ENCODE peak calls at places on chromosomes 11 and 22, in six cellular contexts. C is tibial nerve, Z is nephron progenitor cell, S is Calu3, T is cardiac fibroblast, N is brain microvascular endothelial cell. K is an unnamed sample.
A peak's percentile ranks its signal among the peaks of the same experiment; 100 is the strongest.

GRCh38 chr22:20066617-20067383 is 13.2 kb upstream of the DGCR8 start:
- DNase-seq in S (no peak), T (no peak), N (no peak), C (no peak), Z (no peak), K (no peak)

GRCh38 chr11:14981507-14981906 is 9.4 kb upstream of the CALCA start:
- DNase-seq in Z (no peak), T (no peak), N (no peak), C (no peak), S (no peak), K (peak; percentile 91)

GRCh38 chr11:10669258-10670033 is 24.1 kb downstream of the IRAG1 start:
- DNase-seq in N (peak; percentile 66), Z (peak; percentile 23), S (no peak), T (peak; percentile 45), C (no peak), K (no peak)

GRCh38 chr11:75270896-75271415 is 30.4 kb downstream of the TPBGL start:
- DNase-seq in Z (no peak), N (no peak), S (no peak), C (no peak), T (peak; percentile 36), K (no peak)

GRCh38 chr11:130545449-130546072 is 97.1 kb downstream of the ADAMTS15 start:
- DNase-seq in S (no peak), T (no peak), Z (no peak), C (no peak), N (no peak), K (no peak)

GRCh38 chr11:81071641-81072040 is 1630.8 kb upstream of the TENM4 start:
- DNase-seq in T (no peak), N (no peak), Z (no peak), C (no peak), S (no peak), K (no peak)

GRCh38 chr22:19710020-19710768 is 4.1 kb upstream of the SEPTIN5 start:
- DNase-seq in Z (peak; percentile 2), T (no peak), S (no peak), N (no peak), C (no peak), K (no peak)

GRCh38 chr11:114229062-114229450 is 67.1 kb upstream of the NNMT start:
- DNase-seq in T (no peak), N (no peak), S (no peak), C (no peak), Z (no peak), K (peak; percentile 27)

GRCh38 chr22:43183496-43184263 is 3.3 kb downstream of the TTLL12 start:
- DNase-seq in S (no peak), C (no peak), T (peak; percentile 90), Z (no peak), N (peak; percentile 28), K (peak; percentile 69)

GRCh38 chr11:116415095-116415494 is 357.7 kb downstream of the BUD13 start:
- DNase-seq in S (no peak), T (no peak), N (no peak), C (no peak), Z (no peak), K (no peak)

GRCh38 chr22:49983148-49984042 is 22.8 kb downstream of the PIM3 start:
- DNase-seq in S (no peak), C (no peak), Z (peak; percentile 59), N (no peak), T (no peak), K (no peak)
- TF ChIP-seq CTCF in S (peak; percentile 63), C (no peak), Z (peak; percentile 55), N (peak; percentile 35), T (peak; percentile 13), K (peak; percentile 43)

GRCh38 chr11:88626216-88626615 is 288.7 kb upstream of the CTSC start:
- DNase-seq in Z (no peak), S (no peak), C (no peak), T (no peak), N (no peak), K (no peak)
- TF ChIP-seq CTCF in Z (no peak), S (no peak), C (no peak), T (no peak), N (no peak), K (no peak)

DNA sequence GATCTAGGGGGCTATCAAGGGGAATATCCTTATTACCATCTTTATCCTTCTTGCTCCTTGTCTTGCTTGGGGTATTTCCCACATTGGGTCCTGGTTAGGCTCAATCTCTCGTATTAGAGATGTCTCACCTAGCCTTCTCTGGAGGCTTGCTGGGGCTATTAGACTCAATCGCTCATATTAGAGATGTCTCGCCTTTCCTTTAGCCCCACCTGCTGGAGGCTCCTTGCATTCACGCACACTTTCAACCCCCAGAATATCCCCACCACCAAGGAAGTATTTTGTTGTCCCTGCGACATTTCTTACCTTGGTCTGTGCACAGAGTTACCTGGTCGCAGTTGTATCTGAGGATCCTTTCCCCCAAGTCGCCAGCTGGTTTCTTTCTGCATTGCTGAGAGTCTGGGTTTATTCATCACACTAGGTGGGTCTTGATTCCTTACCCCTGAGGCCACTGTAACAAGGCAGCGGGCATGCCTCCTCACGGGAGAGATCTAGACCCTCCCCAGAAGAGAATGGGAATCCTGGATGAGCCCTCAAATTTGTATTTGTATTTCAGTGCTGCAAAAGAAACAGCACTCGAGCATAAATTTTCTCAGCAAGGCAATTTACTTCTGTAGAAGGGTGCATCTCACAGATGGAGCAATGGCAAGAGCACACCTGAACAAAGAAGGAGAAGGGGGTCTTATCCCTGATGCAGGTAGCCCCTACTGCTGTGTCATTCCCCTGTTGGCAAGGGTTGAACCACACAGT is 15.9 kb upstream of the HYLS1 start:
- DNase-seq in Z (peak; percentile 66), N (peak; percentile 25), C (no peak), S (peak; percentile 20), T (peak; percentile 60), K (peak; percentile 2)
- TF ChIP-seq CTCF in Z (peak; percentile 62), N (peak; percentile 75), C (no peak), S (no peak), T (peak; percentile 72), K (peak; percentile 76)

DNA sequence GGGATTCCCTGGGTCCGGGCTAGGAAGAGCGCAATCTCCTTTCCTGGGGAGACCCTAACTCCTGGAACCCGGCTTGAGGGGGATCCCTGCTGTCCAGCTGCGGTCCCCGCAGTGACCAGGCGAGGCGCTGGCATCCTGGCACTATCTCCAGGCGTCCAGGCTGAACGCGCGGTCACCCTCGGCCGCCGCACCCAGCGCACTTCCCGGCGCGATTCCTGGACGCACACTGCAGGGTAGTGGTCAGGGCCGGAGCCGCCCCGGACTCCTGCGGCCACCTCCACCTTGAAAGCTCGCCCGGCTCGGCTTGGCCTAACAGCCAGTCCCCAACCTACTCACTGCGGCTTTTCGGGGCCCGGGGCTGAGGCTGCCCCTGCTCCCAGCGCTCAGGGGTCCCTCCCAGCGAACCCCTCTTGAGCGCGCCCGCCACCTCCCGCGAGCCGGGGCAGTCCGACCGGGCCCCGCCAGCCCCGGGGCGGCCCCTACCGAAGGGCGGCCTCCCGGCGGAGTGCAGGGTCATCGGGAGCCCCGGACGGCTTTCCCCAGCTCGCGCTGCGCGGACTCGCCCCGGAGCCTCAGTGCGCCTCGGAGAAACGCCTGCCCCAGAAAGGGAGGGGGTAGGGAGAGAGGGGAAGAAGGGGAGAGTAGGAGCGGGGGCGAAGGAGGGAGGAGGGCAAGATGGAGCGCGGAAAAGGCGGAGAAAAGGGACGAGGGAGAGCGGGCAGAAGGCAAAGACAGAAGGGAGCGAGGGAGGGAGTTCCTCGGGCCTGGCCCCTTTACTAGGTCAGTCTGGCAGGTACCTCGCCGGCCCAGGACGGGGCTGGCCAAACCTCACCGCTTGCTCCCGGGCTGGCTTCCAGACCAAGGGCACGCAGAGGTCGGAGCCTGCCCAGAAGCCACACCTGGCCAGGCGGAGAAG is 1.0 kb downstream of the POU2AF3 start:
- DNase-seq in T (peak; percentile 25), N (peak; percentile 11), C (peak; percentile 49), Z (peak; percentile 78), S (peak; percentile 76), K (no peak)
- TF ChIP-seq CTCF in T (peak; percentile 52), N (peak; percentile 58), C (peak; percentile 78), Z (peak; percentile 59), S (peak; percentile 54), K (peak; percentile 61)

DNA sequence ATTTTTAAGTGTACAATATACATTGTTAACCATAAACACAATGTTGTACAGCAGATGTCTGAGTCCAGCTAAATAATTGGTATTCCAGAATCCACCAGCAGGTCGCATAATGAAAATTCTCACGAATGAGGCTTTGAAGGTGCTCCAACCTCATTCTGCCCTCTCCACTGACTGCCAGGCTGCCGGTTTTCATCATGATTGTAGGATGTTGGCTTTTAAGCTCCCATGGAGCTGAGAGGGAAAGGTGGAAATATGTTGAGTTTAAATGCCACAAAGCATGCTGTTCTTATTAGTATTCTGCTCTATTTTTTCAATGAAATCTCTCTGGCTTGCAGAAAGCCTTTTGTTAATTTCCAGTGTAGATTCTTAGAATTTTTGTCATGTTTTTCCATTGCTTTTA is 337.2 kb upstream of the DDI1 start:
- DNase-seq in C (no peak), Z (no peak), N (no peak), S (no peak), T (no peak), K (peak; percentile 15)
- TF ChIP-seq CTCF in C (no peak), Z (no peak), N (peak; percentile 34), S (no peak), T (no peak), K (peak; percentile 29)

GRCh38 chr22:26170795-26171194 is 1.5 kb downstream of the SEZ6L start:
- DNase-seq in Z (peak; percentile 88), T (no peak), C (no peak), N (no peak), S (no peak), K (no peak)
- TF ChIP-seq CTCF in Z (peak; percentile 37), T (no peak), C (no peak), N (no peak), S (no peak), K (no peak)

DNA sequence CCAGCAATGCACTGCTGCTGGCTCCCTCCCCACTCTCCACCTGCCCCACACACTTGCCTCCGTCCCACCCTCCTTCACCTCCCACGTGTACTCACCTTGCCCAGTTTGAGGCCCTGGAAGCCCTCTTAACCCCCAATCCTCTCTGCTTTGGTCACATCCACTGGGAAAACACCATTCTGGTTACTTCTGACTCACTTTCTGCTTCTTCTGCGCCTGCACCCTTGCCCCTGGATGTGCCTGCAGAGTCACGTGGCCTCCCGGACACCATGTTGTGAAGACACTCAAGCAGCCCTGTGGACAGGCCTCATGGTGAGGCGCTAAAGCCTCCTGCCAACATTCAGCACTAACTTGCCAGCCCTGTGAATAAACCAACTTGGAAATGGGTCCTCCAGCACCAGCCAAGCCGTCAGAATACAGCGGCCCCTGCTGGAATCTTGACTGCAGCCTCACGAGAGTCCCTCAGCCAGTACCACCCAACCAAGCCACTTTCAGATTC is 2.6 kb upstream of the NAALADL1 start:
- DNase-seq in C (no peak), T (peak; percentile 26), N (no peak), S (no peak), Z (no peak), K (no peak)
- TF ChIP-seq CTCF in C (no peak), T (peak; percentile 34), N (peak; percentile 62), S (no peak), Z (peak; percentile 9), K (peak; percentile 42)